ENCODE peak calls at places on chromosomes 4 and X, in six cellular contexts. S, L, A, B, N and Y are unnamed samples.

GRCh38 chr4:166144607-166145006 is 271.6 kb downstream of the TLL1 start:
- DNase-seq in L (no peak), N (no peak), A (no peak), S (peak), B (no peak), Y (no peak)

GRCh38 chr4:165874799-165875371 is 1.8 kb downstream of the TLL1 start:
- DNase-seq in N (no peak), L (no peak), S (peak), B (no peak), A (peak), Y (no peak)

GRCh38 chrX:108399427-108400165 is 38.6 kb downstream of the COL4A6 start:
- DNase-seq in B (no peak), L (no peak), N (no peak), S (no peak), A (no peak), Y (no peak)

GRCh38 chrX:153723351-153724251 is 586 bp downstream of the BCAP31 start:
- DNase-seq in N (no peak), S (no peak), B (no peak), A (peak), L (peak), Y (peak)

GRCh38 chr4:150251752-150252190 is 173.5 kb downstream of the DCLK2 start:
- DNase-seq in S (no peak), N (peak), B (no peak), A (peak), L (no peak), Y (no peak)

GRCh38 chr4:146134761-146135160 is 40.8 kb upstream of the LSM6 start:
- DNase-seq in L (no peak), A (no peak), N (no peak), B (no peak), S (peak), Y (no peak)

GRCh38 chr4:176587920-176588319 is 204.8 kb downstream of the VEGFC start:
- DNase-seq in B (peak), A (no peak), L (no peak), S (no peak), N (no peak), Y (no peak)

GRCh38 chr4:73347497-73347896 is 56.6 kb upstream of the ALB start:
- DNase-seq in B (no peak), S (no peak), A (no peak), L (no peak), N (no peak), Y (no peak)

GRCh38 chrX:132810488-132810887 is 147.9 kb downstream of the HS6ST2 start:
- DNase-seq in N (no peak), L (no peak), B (no peak), A (no peak), S (no peak), Y (no peak)

GRCh38 chr4:62560858-62561257 is 1360.7 kb downstream of the ADGRL3 start:
- DNase-seq in N (no peak), L (no peak), S (no peak), A (no peak), B (no peak), Y (no peak)

GRCh38 chrX:2627272-2627867 is 63.7 kb upstream of the CD99 start:
- DNase-seq in A (peak), N (no peak), S (no peak), B (peak), L (peak), Y (peak)

GRCh38 chrX:65652098-65652497 is 15.4 kb upstream of the MSN start:
- DNase-seq in L (no peak), A (no peak), N (no peak), S (no peak), B (no peak), Y (no peak)

GRCh38 chr4:173494013-173494970 is 35.7 kb downstream of the HAND2 start:
- DNase-seq in N (peak), A (peak), L (peak), B (peak), S (peak), Y (peak)

GRCh38 chr4:146442801-146443200 is 78.9 kb downstream of the SLC10A7 start:
- DNase-seq in L (peak), B (no peak), N (no peak), S (no peak), A (no peak), Y (no peak)

GRCh38 chr4:15720846-15721245 is 18.0 kb downstream of the BST1 start:
- DNase-seq in S (no peak), A (no peak), B (no peak), L (no peak), N (no peak), Y (no peak)